ENCODE peak calls at places on chromosomes 2 and 18, in four cellular contexts. S, D, I and P are unnamed samples.

GRCh38 chr2:136131961-136132839 is 14.3 kb upstream of the CXCR4 start:
- DNase-seq in I (peak; percentile 59), D (no peak), S (no peak), P (no peak)

GRCh38 chr2:218295029-218295428 is 2.7 kb upstream of the TMBIM1 start:
- DNase-seq in I (no peak), D (no peak), S (no peak), P (peak; percentile 67)

GRCh38 chr2:27737676-27738348 is 33.7 kb upstream of the MRPL33 start:
- DNase-seq in I (no peak), D (peak; percentile 73), S (peak; percentile 77), P (peak; percentile 74)

GRCh38 chr2:54015809-54016703 is 45.3 kb upstream of the PSME4 start:
- DNase-seq in I (no peak), D (peak; percentile 79), S (peak; percentile 86), P (peak; percentile 49)

GRCh38 chr2:196239622-196240587 is 68.5 kb upstream of the STK17B start:
- DNase-seq in I (peak; percentile 79), S (peak; percentile 86), D (peak; percentile 80), P (peak; percentile 92)

GRCh38 chr2:239012936-239013669 is 165.2 kb downstream of the TWIST2 start:
- DNase-seq in S (no peak), D (no peak), I (no peak), P (no peak)

GRCh38 chr2:126221506-126221905 is 434.5 kb upstream of the GYPC start:
- DNase-seq in D (no peak), I (no peak), S (no peak), P (no peak)

GRCh38 chr2:72010647-72011355 is 136.9 kb downstream of the CYP26B1 start:
- DNase-seq in S (no peak), D (no peak), I (no peak), P (no peak)

GRCh38 chr2:105179469-105180372 is 61.8 kb upstream of the GPR45 start:
- DNase-seq in S (peak; percentile 84), D (peak; percentile 79), I (peak; percentile 55), P (peak; percentile 63)

GRCh38 chr18:52903858-52904257 is 563.9 kb downstream of the DCC start:
- DNase-seq in D (no peak), S (no peak), I (peak; percentile 69), P (peak; percentile 2)

GRCh38 chr2:175418224-175418843 is 236.8 kb upstream of the ATP5MC3 start:
- DNase-seq in D (no peak), I (no peak), S (no peak), P (no peak)

GRCh38 chr2:120108049-120108448 is 95.2 kb downstream of the EPB41L5 start:
- DNase-seq in I (peak; percentile 34), D (peak; percentile 77), S (peak; percentile 84), P (peak; percentile 81)

GRCh38 chr2:201234167-201235139 is 25.9 kb upstream of the CASP8 start:
- DNase-seq in S (peak; percentile 24), I (no peak), D (peak; percentile 23), P (no peak)

GRCh38 chr2:228094377-228094921 is 87.0 kb downstream of the SPHKAP start:
- DNase-seq in D (peak; percentile 5), I (no peak), S (peak; percentile 25), P (no peak)

GRCh38 chr18:37476182-37476581 is 89.4 kb downstream of the CELF4 start:
- DNase-seq in S (no peak), D (no peak), I (peak; percentile 18), P (peak; percentile 9)

GRCh38 chr2:234493117-234493516 is 3.8 kb downstream of the ARL4C start:
- DNase-seq in S (no peak), I (no peak), D (no peak), P (no peak)

GRCh38 chr2:221731432-221731831 is 159.3 kb upstream of the EPHA4 start:
- DNase-seq in I (no peak), D (no peak), S (no peak), P (no peak)

GRCh38 chr2:204900910-204901309 is 355.6 kb downstream of the PARD3B start:
- DNase-seq in D (no peak), I (no peak), S (no peak), P (peak; percentile 52)

GRCh38 chr2:54000524-54000923 is 29.7 kb upstream of the PSME4 start:
- DNase-seq in D (no peak), S (peak; percentile 15), I (no peak), P (no peak)

GRCh38 chr2:134193774-134194173 is 60.1 kb upstream of the MGAT5 start:
- DNase-seq in S (no peak), D (no peak), I (no peak), P (no peak)
- H3K4me1 ChIP-seq in S (peaks cover 17% of the 10 kb centered on the region), D (peaks cover 4% of the 10 kb centered on the region), I (no peaks in the 10 kb centered on the region), P (peaks cover 10% of the 10 kb centered on the region)

DNA sequence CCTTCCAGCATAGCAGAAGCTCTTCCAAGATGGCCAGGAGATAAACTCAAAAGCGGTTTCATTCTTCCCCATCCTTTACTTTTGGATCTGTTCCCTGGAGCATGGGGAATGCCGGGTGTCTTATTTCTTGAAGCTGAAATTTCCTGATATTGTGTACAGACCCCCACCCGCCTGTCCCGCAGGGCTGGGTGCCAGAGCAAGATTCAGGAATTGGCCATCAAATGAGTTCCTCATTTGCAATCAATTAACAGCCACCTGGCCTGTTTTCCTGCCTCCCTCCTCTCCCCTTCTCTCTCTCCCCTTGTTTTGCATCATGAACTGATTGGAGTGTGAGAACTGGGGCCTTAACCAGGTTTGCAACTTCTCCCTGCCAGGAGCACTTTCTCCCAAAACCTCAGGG is 202.1 kb downstream of the SH3RF3 start:
- DNase-seq in S (no peak), I (no peak), D (no peak), P (no peak)
- H3K4me1 ChIP-seq in S (peaks cover 37% of the 10 kb centered on the region), I (no peaks in the 10 kb centered on the region), D (peaks cover 45% of the 10 kb centered on the region), P (peaks cover 29% of the 10 kb centered on the region)

DNA sequence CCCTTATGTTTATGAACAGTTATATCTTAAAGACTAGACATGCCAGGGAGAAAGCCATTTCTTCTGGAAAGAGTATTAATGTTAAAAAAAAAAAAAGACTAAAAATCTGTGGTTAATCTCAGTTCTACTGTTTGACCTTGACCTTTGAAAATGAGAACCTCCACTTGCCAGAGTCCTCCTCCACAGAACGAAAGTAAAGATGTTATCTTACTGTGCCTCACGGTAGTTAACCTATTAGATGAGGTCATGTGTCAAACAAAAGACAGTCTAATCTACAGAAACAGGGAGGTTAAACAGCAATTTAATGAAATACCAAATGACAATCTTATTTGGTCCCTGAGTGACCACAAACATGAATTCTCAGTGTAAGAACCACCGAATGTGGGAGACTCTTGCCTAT is 51.2 kb downstream of the SLC14A2 start:
- DNase-seq in S (no peak), D (no peak), I (no peak), P (no peak)
- H3K4me1 ChIP-seq in S (peaks cover 15% of the 10 kb centered on the region), D (peaks cover 21% of the 10 kb centered on the region), I (no peaks in the 10 kb centered on the region), P (no peaks in the 10 kb centered on the region)

GRCh38 chr2:96537066-96537733 is 648 bp downstream of the ARID5A start:
- DNase-seq in D (peak; percentile 50), I (peak; percentile 86), S (peak; percentile 60), P (peak; percentile 70)
- H3K4me1 ChIP-seq in D (peaks cover 38% of the 10 kb centered on the region), I (peaks cover 30% of the 10 kb centered on the region), S (peaks cover 32% of the 10 kb centered on the region), P (peaks cover 67% of the 10 kb centered on the region)